ENCODE peak calls at places on chromosomes 5 and 9, in eight cellular contexts. E, S, Y, W, F, I, O and T are unnamed samples.

GRCh38 chr5:153584561-153585359 is 94.3 kb downstream of the GRIA1 start:
- DNase-seq in S (no peak), F (no peak), O (no peak), E (no peak), W (no peak), I (no peak), Y (no peak), T (no peak)

GRCh38 chr5:95788493-95788892 is 34.0 kb downstream of the GLRX start:
- DNase-seq in W (no peak), E (no peak), I (no peak), Y (no peak), O (no peak), F (no peak), S (no peak), T (no peak)

GRCh38 chr9:33676746-33677505 is 118.4 kb upstream of the PRSS3 start:
- DNase-seq in Y (no peak), F (peak; percentile 64), W (no peak), O (peak; percentile 7), S (peak; percentile 9), E (peak; percentile 45), I (no peak), T (peak; percentile 18)

GRCh38 chr9:97386733-97387503 is 25.0 kb upstream of the TDRD7 start:
- DNase-seq in W (peak; percentile 26), O (peak; percentile 40), E (peak; percentile 83), S (peak; percentile 41), F (no peak), I (peak; percentile 48), Y (peak; percentile 22), T (peak; percentile 43)

GRCh38 chr5:80654054-80654390 is 430 bp upstream of the MSH3 start:
- DNase-seq in E (peak; percentile 49), O (no peak), S (no peak), Y (no peak), W (no peak), I (no peak), F (no peak), T (no peak)

GRCh38 chr9:130869250-130869649 is 27.4 kb downstream of the QRFP start:
- DNase-seq in F (no peak), O (no peak), Y (no peak), I (no peak), E (peak; percentile 62), S (peak; percentile 25), W (no peak), T (no peak)

GRCh38 chr9:99113418-99114048 is 8.6 kb downstream of the TGFBR1 start:
- DNase-seq in Y (no peak), O (no peak), I (no peak), W (no peak), S (no peak), E (no peak), F (no peak), T (no peak)

GRCh38 chr9:35519697-35520403 is 29.9 kb downstream of the RUSC2 start:
- DNase-seq in Y (no peak), F (no peak), S (peak; percentile 47), W (no peak), O (no peak), I (no peak), E (no peak), T (no peak)

GRCh38 chr5:160359816-160360215 is 10.6 kb downstream of the C1QTNF2 start:
- DNase-seq in Y (no peak), O (no peak), E (peak; percentile 27), W (no peak), S (no peak), I (peak; percentile 44), F (no peak), T (no peak)

GRCh38 chr5:58530942-58531490 is 39.8 kb downstream of the GAPT start:
- DNase-seq in O (no peak), E (no peak), Y (no peak), I (no peak), W (no peak), F (no peak), S (no peak), T (no peak)

GRCh38 chr5:128477946-128478345 is 60.1 kb downstream of the FBN2 start:
- DNase-seq in W (no peak), E (no peak), O (no peak), S (peak; percentile 27), Y (no peak), F (no peak), I (no peak), T (no peak)

GRCh38 chr5:141848771-141849370 is 29.3 kb downstream of the PCDH1 start:
- DNase-seq in O (no peak), F (peak; percentile 75), E (peak; percentile 69), W (peak; percentile 74), Y (no peak), I (peak; percentile 50), S (peak; percentile 62), T (no peak)

GRCh38 chr9:20216438-20216837 is 405.9 kb downstream of the MLLT3 start:
- DNase-seq in Y (no peak), E (no peak), I (no peak), F (no peak), S (no peak), O (no peak), W (no peak), T (no peak)

GRCh38 chr5:53133020-53133419 is 23.5 kb upstream of the MOCS2 start:
- DNase-seq in Y (no peak), F (no peak), S (no peak), W (no peak), E (no peak), O (no peak), I (no peak), T (no peak)

GRCh38 chr5:94893404-94894145 is 275.1 kb downstream of the SLF1 start:
- DNase-seq in I (no peak), F (no peak), S (peak; percentile 18), Y (peak; percentile 34), E (no peak), W (no peak), O (no peak), T (no peak)

GRCh38 chr9:13873212-13873611 is 440.7 kb downstream of the NFIB start:
- DNase-seq in S (no peak), Y (no peak), O (no peak), E (no peak), W (no peak), I (no peak), F (no peak), T (no peak)

GRCh38 chr9:110546411-110546871 is 33.1 kb downstream of the SVEP1 start:
- DNase-seq in S (no peak), O (no peak), I (no peak), E (no peak), Y (no peak), F (no peak), W (no peak), T (no peak)

GRCh38 chr5:60812426-60812825 is 31.6 kb downstream of the ELOVL7 start:
- DNase-seq in W (no peak), S (no peak), Y (no peak), I (no peak), E (no peak), F (no peak), O (no peak), T (no peak)

GRCh38 chr5:143635146-143635752 is 176.7 kb upstream of the HMHB1 start:
- DNase-seq in E (peak; percentile 55), Y (no peak), F (no peak), W (no peak), I (no peak), S (peak; percentile 86), O (no peak), T (no peak)

GRCh38 chr5:37448941-37449340 is 69.8 kb downstream of the WDR70 start:
- DNase-seq in W (no peak), F (no peak), S (peak; percentile 62), Y (no peak), E (no peak), O (no peak), I (no peak), T (no peak)

GRCh38 chr9:33125871-33126822 is 41.0 kb downstream of the B4GALT1 start:
- DNase-seq in O (no peak), F (peak; percentile 26), E (peak; percentile 48), I (no peak), S (peak; percentile 43), Y (no peak), W (no peak), T (no peak)

GRCh38 chr5:41763537-41763936 is 106.7 kb downstream of the OXCT1 start:
- DNase-seq in Y (no peak), O (no peak), I (no peak), S (no peak), W (no peak), E (no peak), F (no peak), T (no peak)
- H3K4me3 ChIP-seq in Y (no peak overlapping the region), O (no peak overlapping the region), I (no peak overlapping the region), S (no peak overlapping the region), W (no peak overlapping the region), E (no peak overlapping the region), F (no peak overlapping the region), T (no peak overlapping the region)

GRCh38 chr5:534006-534742 is 9.9 kb upstream of the SLC9A3 start:
- DNase-seq in O (no peak), I (no peak), W (no peak), F (no peak), Y (no peak), E (no peak), S (no peak), T (no peak)
- H3K27me3 ChIP-seq in O (no peaks in the 10 kb centered on the region), I (peaks cover 87% of the 10 kb centered on the region), W (peaks cover 80% of the 10 kb centered on the region), F (no peaks in the 10 kb centered on the region), Y (peaks cover 15% of the 10 kb centered on the region), E (peaks cover 20% of the 10 kb centered on the region), S (peaks cover 40% of the 10 kb centered on the region), T (peaks cover 5% of the 10 kb centered on the region)

DNA sequence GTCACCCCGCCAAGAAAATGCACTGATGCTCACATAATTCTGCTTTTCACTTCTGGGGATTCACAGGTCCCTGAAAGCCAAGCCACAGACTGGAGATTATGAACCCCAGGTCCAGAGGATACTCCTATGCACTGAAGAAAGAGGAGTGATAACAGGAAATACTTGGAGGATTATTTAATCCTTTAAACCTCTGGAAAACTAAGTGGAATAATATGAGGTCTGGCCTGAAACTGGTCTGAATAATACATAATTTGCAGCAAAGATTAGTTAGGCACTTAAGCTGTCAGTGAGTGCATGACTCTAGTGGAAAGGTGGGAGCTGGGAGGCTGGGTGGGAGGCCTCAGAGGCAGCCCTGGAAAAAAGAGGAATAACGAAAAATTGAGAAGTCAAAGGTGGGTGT is 45.7 kb downstream of the MARCHF3 start:
- DNase-seq in W (no peak), F (no peak), I (no peak), O (no peak), Y (no peak), E (no peak), S (peak; percentile 41), T (no peak)
- H3K4me3 ChIP-seq in W (no peak overlapping the region), F (no peak overlapping the region), I (no peak overlapping the region), O (no peak overlapping the region), Y (no peak overlapping the region), E (no peak overlapping the region), S (no peak overlapping the region), T (no peak overlapping the region)

DNA sequence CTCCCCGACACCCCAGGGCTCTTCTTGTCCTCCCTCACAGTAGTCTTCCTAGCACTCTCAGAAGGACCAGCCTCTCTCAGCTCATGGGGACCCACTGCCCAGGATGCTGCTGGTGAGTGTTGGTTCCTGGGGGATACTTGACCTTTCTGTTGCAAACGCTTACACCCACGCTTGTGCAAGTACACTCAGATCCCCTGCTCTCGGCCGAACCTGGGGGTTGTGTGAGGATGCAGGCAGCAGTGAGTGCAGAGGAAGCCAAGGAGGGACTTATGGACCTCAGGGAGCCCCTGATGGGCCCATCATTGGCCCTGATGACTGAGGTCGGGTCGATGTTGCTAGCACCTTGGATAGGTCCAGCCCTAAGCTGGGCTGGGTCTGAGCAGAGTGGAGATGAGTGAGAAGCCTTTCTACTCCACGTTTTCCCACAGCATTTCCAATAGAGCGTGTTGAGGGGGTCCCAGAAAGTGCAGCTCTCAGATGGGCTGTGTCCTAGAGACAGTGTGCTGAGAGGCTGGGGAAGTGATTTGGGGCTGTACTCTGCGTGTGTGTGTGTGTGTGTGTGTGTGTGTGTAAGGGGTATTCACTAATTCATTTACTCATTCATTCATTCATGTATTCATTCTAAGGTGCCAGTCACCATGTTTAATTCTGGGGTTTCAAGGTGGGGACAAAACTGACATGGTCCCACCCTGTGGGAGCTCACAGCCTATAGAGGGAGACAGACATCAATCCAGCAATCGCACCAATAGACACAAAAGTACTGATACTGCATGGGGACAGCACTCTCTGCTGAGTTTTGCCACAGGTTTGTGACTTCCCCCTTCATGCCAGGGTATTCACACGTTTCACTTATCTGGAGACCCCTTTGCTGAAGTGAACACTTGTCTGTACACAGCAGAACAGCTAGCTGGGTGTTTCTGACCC is 25.2 kb upstream of the PITX1 start:
- DNase-seq in W (no peak), I (no peak), F (no peak), Y (no peak), O (no peak), E (no peak), S (no peak), T (no peak)
- H3K27me3 ChIP-seq in W (no peaks in the 10 kb centered on the region), I (no peaks in the 10 kb centered on the region), F (no peaks in the 10 kb centered on the region), Y (no peaks in the 10 kb centered on the region), O (no peaks in the 10 kb centered on the region), E (no peaks in the 10 kb centered on the region), S (peaks cover 23% of the 10 kb centered on the region), T (no peaks in the 10 kb centered on the region)